ENCODE peak calls at places on chromosomes 6 and 20, in five cellular contexts. T, Q, G, Y and S are unnamed samples.
A peak's percentile ranks its signal among the peaks of the same experiment; 100 is the strongest.

GRCh38 chr20:2379511-2380229 is 1.0 kb upstream of the TGM6 start:
- DNase-seq in T (no peak), Q (no peak), Y (no peak), G (no peak), S (no peak)

GRCh38 chr6:163730496-163731210 is 316.1 kb downstream of the QKI start:
- DNase-seq in T (no peak), Y (no peak), G (no peak), Q (no peak), S (no peak)

GRCh38 chr20:57372157-57372556 is 19.0 kb upstream of the RBM38 start:
- DNase-seq in T (no peak), G (no peak), Q (no peak), Y (no peak), S (no peak)

GRCh38 chr20:23145281-23145700 is 59.2 kb upstream of the CD93 start:
- DNase-seq in G (peak; percentile 79), T (no peak), Y (no peak), Q (peak; percentile 80), S (no peak)

GRCh38 chr6:163412345-163412744 is 2.2 kb upstream of the QKI start:
- DNase-seq in Y (no peak), T (no peak), G (no peak), Q (no peak), S (no peak)

GRCh38 chr6:148998704-148999103 is 251.9 kb downstream of the UST start:
- DNase-seq in Q (no peak), Y (no peak), G (peak; percentile 43), T (no peak), S (no peak)

GRCh38 chr6:69696273-69696672 is 100.5 kb downstream of the LMBRD1 start:
- DNase-seq in G (peak; percentile 13), T (no peak), Q (no peak), Y (no peak), S (no peak)

GRCh38 chr20:37245181-37245580 is 16.4 kb downstream of the GHRH start:
- DNase-seq in T (no peak), Q (no peak), G (no peak), Y (no peak), S (no peak)

GRCh38 chr20:24994470-24995368 is 2.2 kb upstream of the APMAP start:
- DNase-seq in Y (peak; percentile 84), G (peak; percentile 71), Q (peak; percentile 88), T (peak; percentile 89), S (peak; percentile 93)

GRCh38 chr6:42742116-42742894 is 3.6 kb downstream of the TBCC start:
- DNase-seq in G (peak; percentile 34), T (no peak), Y (no peak), Q (no peak), S (no peak)

GRCh38 chr6:125102901-125103300 is 50.7 kb upstream of the TPD52L1 start:
- DNase-seq in G (peak; percentile 87), Q (no peak), T (no peak), Y (no peak), S (no peak)

GRCh38 chr6:159085396-159085895 is 40.7 kb upstream of the TAGAP start:
- DNase-seq in Q (no peak), T (no peak), Y (no peak), G (no peak), S (no peak)

GRCh38 chr6:149921361-149921760 is 1.6 kb downstream of the RAET1G start:
- DNase-seq in T (no peak), Q (no peak), G (no peak), Y (no peak), S (no peak)

GRCh38 chr6:154510144-154510905 is at the start of gene CNKSR3:
- DNase-seq in Q (peak; percentile 89), G (peak; percentile 98), T (peak; percentile 84), Y (peak; percentile 97), S (peak; percentile 96)

GRCh38 chr6:136600818-136601217 is 50.6 kb upstream of the MAP7 start:
- DNase-seq in T (no peak), G (no peak), Q (no peak), Y (peak; percentile 17), S (no peak)

GRCh38 chr6:1313755-1314503 is 2.0 kb downstream of the FOXQ1 start:
- DNase-seq in T (no peak), Q (no peak), G (no peak), Y (peak; percentile 87), S (no peak)

GRCh38 chr6:30325150-30325872 is 1.4 kb upstream of the TRIM39 start:
- DNase-seq in Q (no peak), G (peak; percentile 42), T (peak; percentile 26), Y (peak; percentile 83), S (no peak)

GRCh38 chr20:61300741-61301140 is 48.7 kb downstream of the CDH4 start:
- DNase-seq in Y (no peak), T (no peak), Q (no peak), G (no peak), S (no peak)

GRCh38 chr20:58447733-58448391 is 58.8 kb downstream of the VAPB start:
- DNase-seq in Q (no peak), T (no peak), G (peak; percentile 61), Y (peak; percentile 71), S (no peak)

GRCh38 chr6:133705731-133706130 is 183.2 kb upstream of the TCF21 start:
- DNase-seq in Q (no peak), G (peak; percentile 85), Y (no peak), T (no peak), S (no peak)

GRCh38 chr20:24475356-24475755 is 5.9 kb downstream of the SYNDIG1 start:
- DNase-seq in Q (no peak), T (no peak), G (no peak), Y (no peak), S (no peak)

GRCh38 chr6:41051873-41052272 is 1.1 kb upstream of the APOBEC2 start:
- DNase-seq in G (no peak), T (no peak), Y (no peak), Q (no peak), S (no peak)

GRCh38 chr20:11894072-11894471 is 23.6 kb upstream of the BTBD3 start:
- DNase-seq in G (no peak), T (no peak), Y (peak; percentile 52), Q (no peak), S (no peak)

GRCh38 chr20:635609-636338 is 17.2 kb downstream of the SRXN1 start:
- DNase-seq in T (peak; percentile 30), Q (no peak), Y (no peak), G (no peak), S (no peak)

GRCh38 chr20:49964964-49965780 is 17.6 kb upstream of the SNAI1 start:
- DNase-seq in Y (peak; percentile 59), T (no peak), G (peak; percentile 34), Q (no peak), S (no peak)

GRCh38 chr6:108565091-108565766 is 4.5 kb downstream of the FOXO3 start:
- DNase-seq in Y (no peak), Q (no peak), G (peak; percentile 34), T (no peak), S (no peak)

GRCh38 chr6:131740161-131740560 is 29.3 kb upstream of the CTAGE9 start:
- DNase-seq in Y (no peak), Q (no peak), T (no peak), G (peak; percentile 74), S (no peak)

GRCh38 chr6:159693894-159694545 is 979 bp upstream of the SOD2 start:
- DNase-seq in T (no peak), Y (peak; percentile 58), Q (no peak), G (peak; percentile 19), S (no peak)

GRCh38 chr6:31614674-31615578 is at the start of gene AIF1:
- DNase-seq in G (no peak), Y (peak; percentile 33), Q (no peak), T (no peak), S (no peak)

GRCh38 chr6:143569035-143569434 is 57.5 kb upstream of the FUCA2 start:
- DNase-seq in T (no peak), Y (no peak), G (peak; percentile 34), Q (no peak), S (no peak)

GRCh38 chr6:68975064-68975463 is 340.0 kb downstream of the ADGRB3 start:
- DNase-seq in T (no peak), G (peak; percentile 5), Q (no peak), Y (peak; percentile 28), S (no peak)

GRCh38 chr6:161236091-161236633 is 37.7 kb downstream of the AGPAT4 start:
- DNase-seq in G (no peak), Y (no peak), Q (no peak), T (no peak), S (no peak)

GRCh38 chr6:169101981-169102380 is 151.7 kb downstream of the THBS2 start:
- DNase-seq in Y (no peak), T (no peak), G (no peak), Q (no peak), S (no peak)

GRCh38 chr6:140040391-140040790 is 665.9 kb upstream of the CITED2 start:
- DNase-seq in Y (no peak), Q (no peak), G (no peak), T (no peak), S (no peak)

DNA sequence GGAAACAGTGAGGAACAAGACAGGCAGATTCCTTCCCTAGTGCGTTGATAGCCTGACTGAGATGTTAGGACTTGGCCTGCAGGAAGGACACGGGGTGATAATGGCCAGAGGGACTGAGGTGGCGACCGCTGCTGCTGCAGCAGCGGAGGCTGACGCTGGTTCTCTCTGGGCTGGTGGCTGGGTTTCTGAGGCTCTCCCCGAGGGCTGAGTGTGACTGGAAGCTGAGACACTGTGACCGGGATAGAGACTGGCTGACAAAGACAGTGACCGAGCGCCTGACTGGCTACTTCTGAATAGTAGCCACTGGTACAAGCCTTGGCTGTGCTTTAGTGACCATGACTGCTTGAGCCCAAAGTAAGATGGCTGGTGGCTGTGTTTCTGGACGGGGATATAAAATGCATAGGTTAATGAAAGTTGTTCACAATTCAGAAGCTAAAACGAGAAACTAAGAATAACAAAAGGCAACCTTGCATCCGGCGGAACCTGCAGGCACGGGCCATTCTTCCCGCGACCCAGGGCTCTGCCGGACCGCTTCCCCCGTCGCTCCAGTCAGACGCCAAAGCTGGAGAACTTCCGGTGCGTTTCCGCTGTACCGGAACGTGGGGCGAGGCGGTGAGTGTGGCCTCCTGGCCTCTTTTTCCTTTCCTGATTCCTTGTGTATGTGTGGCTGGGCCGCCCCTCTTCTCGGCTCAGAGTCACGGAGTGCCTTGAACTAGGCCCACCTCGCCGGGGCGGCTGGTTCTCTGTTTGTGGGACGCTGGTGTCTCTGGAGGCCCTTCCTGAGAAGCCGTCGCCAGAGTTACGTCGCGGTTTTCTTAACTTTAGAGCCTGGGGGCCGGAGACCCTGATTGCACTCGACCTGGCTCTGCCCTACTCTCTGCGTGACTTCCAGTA is at the start of gene AAR2:
- DNase-seq in Q (peak; percentile 86), T (peak; percentile 81), Y (peak; percentile 88), G (peak; percentile 77), S (peak; percentile 91)
- TF ChIP-seq CTCF in Q (no peak), T (no peak), Y (no peak), G (no peak), S (no peak)

GRCh38 chr6:37565267-37566208 is 65.8 kb upstream of the CCDC167 start:
- DNase-seq in Y (peak; percentile 59), Q (no peak), T (no peak), G (no peak), S (no peak)
- TF ChIP-seq CTCF in Y (peak; percentile 34), Q (no peak), T (no peak), G (peak; percentile 26), S (peak; percentile 6)

GRCh38 chr6:44006123-44006871 is 121.0 kb downstream of the MRPL14 start:
- DNase-seq in T (no peak), Q (peak; percentile 49), G (peak; percentile 50), Y (no peak), S (no peak)
- TF ChIP-seq CTCF in T (no peak), Q (no peak), G (no peak), Y (no peak), S (no peak)

DNA sequence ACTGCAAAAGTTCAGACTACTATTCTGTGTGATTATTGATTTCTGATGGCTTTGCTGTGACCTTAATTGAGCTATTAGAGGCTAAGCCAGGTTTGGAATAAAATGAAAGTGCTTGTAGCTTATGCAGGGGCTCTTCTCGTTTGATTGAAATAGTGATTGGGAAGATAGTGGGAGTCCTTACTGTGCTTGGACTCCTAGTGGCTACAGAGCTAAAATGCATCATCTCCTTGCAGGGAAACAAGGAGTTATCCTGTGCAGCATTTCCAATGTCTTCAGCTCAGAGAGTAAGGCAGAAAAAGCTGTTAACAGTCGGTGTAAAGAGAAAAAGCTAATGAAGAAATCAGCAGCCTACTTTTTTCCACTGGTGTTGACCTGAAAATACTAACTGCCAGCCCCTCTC is 173.5 kb downstream of the SLC35F1 start:
- DNase-seq in G (no peak), Y (no peak), T (no peak), Q (no peak), S (no peak)
- TF ChIP-seq CTCF in G (peak; percentile 21), Y (peak; percentile 6), T (peak; percentile 20), Q (no peak), S (peak; percentile 17)